ENCODE peak calls at places on chromosomes 16 and 17, in six cellular contexts. Q is GM23248; J is effector memory CD4-positive, alpha-beta T cell; Y is left lung; X is Peyer's patch; K is upper lobe of right lung. N is an unnamed sample.

GRCh38 chr17:76440722-76441362 is 12.1 kb downstream of the UBE2O start:
- DNase-seq in J (no peak), Q (no peak), X (no peak), Y (no peak), K (no peak), N (no peak)

GRCh38 chr17:50139950-50140885 is 10.3 kb upstream of the SAMD14 start:
- DNase-seq in K (peak; percentile 88), Y (peak; percentile 82), J (peak; percentile 73), X (peak; percentile 72), Q (peak; percentile 87), N (peak; percentile 79)

GRCh38 chr17:1153795-1154546 is 25.8 kb downstream of the ABR start:
- DNase-seq in X (no peak), Y (peak; percentile 54), Q (peak; percentile 90), J (no peak), K (peak; percentile 77), N (peak; percentile 48)

GRCh38 chr16:88907768-88908167 is 41.3 kb upstream of the PABPN1L start:
- DNase-seq in K (no peak), J (no peak), Y (no peak), Q (peak; percentile 51), X (no peak), N (no peak)

GRCh38 chr16:48535831-48536599 is 74.0 kb downstream of the N4BP1 start:
- DNase-seq in Q (peak; percentile 70), J (no peak), K (peak; percentile 76), X (no peak), Y (peak; percentile 85), N (peak; percentile 89)

GRCh38 chr17:61520897-61521296 is 68.7 kb downstream of the TBX4 start:
- DNase-seq in J (no peak), K (no peak), X (no peak), Q (no peak), Y (no peak), N (no peak)

GRCh38 chr17:38511126-38512108 is 83.2 kb downstream of the ARHGAP23 start:
- DNase-seq in Q (peak; percentile 78), Y (no peak), K (no peak), X (no peak), J (no peak), N (peak; percentile 60)

GRCh38 chr17:62968445-62968923 is 2.4 kb downstream of the TANC2 start:
- DNase-seq in Y (no peak), X (no peak), Q (peak; percentile 94), K (no peak), J (peak; percentile 38), N (peak; percentile 95)

GRCh38 chr17:72614871-72615626 is 477.4 kb downstream of the SLC39A11 start:
- DNase-seq in J (no peak), Y (no peak), Q (no peak), X (no peak), K (no peak), N (peak; percentile 47)

GRCh38 chr16:74650966-74651567 is 15.6 kb downstream of the RFWD3 start:
- DNase-seq in Q (peak; percentile 27), J (no peak), Y (no peak), K (no peak), X (no peak), N (peak; percentile 54)

GRCh38 chr16:20867585-20867984 is 32.6 kb downstream of the DCUN1D3 start:
- DNase-seq in K (no peak), Q (peak; percentile 68), J (no peak), Y (no peak), X (no peak), N (no peak)

GRCh38 chr17:74761419-74761818 is 13.0 kb downstream of the NHERF1 start:
- DNase-seq in Y (no peak), Q (no peak), K (no peak), X (no peak), J (no peak), N (no peak)

GRCh38 chr17:1375615-1376014 is 24.4 kb downstream of the YWHAE start:
- DNase-seq in Q (no peak), Y (no peak), J (no peak), K (no peak), X (no peak), N (no peak)

GRCh38 chr17:78568494-78569115 is 8.6 kb downstream of the DNAH17 start:
- DNase-seq in K (no peak), J (no peak), Q (peak; percentile 39), X (no peak), Y (no peak), N (peak; percentile 35)

GRCh38 chr16:2429771-2430663 is 770 bp downstream of the CCNF start:
- DNase-seq in K (no peak), X (no peak), J (no peak), Y (no peak), Q (peak; percentile 56), N (peak; percentile 67)

GRCh38 chr17:49486012-49486641 is 9.0 kb upstream of the NGFR start:
- DNase-seq in Y (no peak), Q (no peak), K (no peak), X (no peak), J (no peak), N (no peak)

GRCh38 chr16:76541062-76541461 is 263.9 kb downstream of the CNTNAP4 start:
- DNase-seq in X (no peak), K (no peak), Q (no peak), Y (no peak), J (no peak), N (no peak)

GRCh38 chr17:67902531-67903231 is 77.4 kb downstream of the BPTF start:
- DNase-seq in Q (no peak), K (no peak), J (no peak), X (no peak), Y (no peak), N (no peak)

GRCh38 chr16:4917117-4917516 is 19.8 kb downstream of the PPL start:
- DNase-seq in Q (peak; percentile 77), Y (no peak), X (no peak), J (no peak), K (no peak), N (peak; percentile 74)

GRCh38 chr17:41254861-41255260 is 323 bp upstream of the KRTAP9-9 start:
- DNase-seq in Q (peak; percentile 46), X (no peak), K (no peak), J (no peak), Y (no peak), N (no peak)

GRCh38 chr17:3886776-3887175 is 6.1 kb downstream of the CAMKK1 start:
- DNase-seq in X (peak; percentile 69), K (no peak), Y (peak; percentile 71), Q (no peak), J (no peak), N (no peak)

GRCh38 chr16:67451061-67451703 is 20.3 kb downstream of the HSD11B2 start:
- DNase-seq in X (no peak), K (no peak), Y (no peak), J (no peak), Q (no peak), N (no peak)

GRCh38 chr16:71885261-71885650 is 1.3 kb upstream of the ZNF821 start:
- DNase-seq in K (no peak), Q (peak; percentile 18), X (no peak), J (no peak), Y (peak; percentile 40), N (peak; percentile 5)

GRCh38 chr16:17312100-17312732 is 158.5 kb downstream of the XYLT1 start:
- DNase-seq in Y (no peak), K (no peak), J (no peak), X (no peak), Q (no peak), N (no peak)

GRCh38 chr17:35978346-35978745 is 3.0 kb downstream of the CCL16 start:
- DNase-seq in X (no peak), K (no peak), Q (no peak), Y (no peak), J (no peak), N (no peak)

GRCh38 chr17:20109121-20109520 is 100.0 kb downstream of the SPECC1 start:
- DNase-seq in J (no peak), Q (no peak), Y (no peak), K (no peak), X (no peak), N (no peak)

GRCh38 chr16:640614-641013 is 1.0 kb upstream of the MCRIP2 start:
- DNase-seq in K (no peak), X (no peak), J (no peak), Y (no peak), Q (no peak), N (no peak)

GRCh38 chr17:27339836-27340550 is 46.1 kb downstream of the WSB1 start:
- DNase-seq in J (no peak), Q (peak; percentile 46), Y (no peak), K (no peak), X (no peak), N (no peak)

GRCh38 chr17:12180644-12181261 is 160.1 kb downstream of the MAP2K4 start:
- DNase-seq in Q (peak; percentile 69), J (no peak), Y (no peak), K (no peak), X (no peak), N (peak; percentile 90)

GRCh38 chr16:72878301-72879269 is 169.3 kb downstream of the ZFHX3 start:
- DNase-seq in Y (no peak), Q (peak; percentile 8), X (no peak), K (no peak), J (no peak), N (peak; percentile 21)

GRCh38 chr17:2602597-2603017 is 9.2 kb downstream of the PAFAH1B1 start:
- DNase-seq in Y (no peak), X (no peak), Q (no peak), K (no peak), J (no peak), N (no peak)
- H3K4me1 ChIP-seq in Y (peaks cover 92% of the 10 kb centered on the region), X (no peaks in the 10 kb centered on the region), Q (peaks cover 25% of the 10 kb centered on the region), K (peaks cover 59% of the 10 kb centered on the region), J (peaks cover 23% of the 10 kb centered on the region), N (peaks cover 17% of the 10 kb centered on the region)

DNA sequence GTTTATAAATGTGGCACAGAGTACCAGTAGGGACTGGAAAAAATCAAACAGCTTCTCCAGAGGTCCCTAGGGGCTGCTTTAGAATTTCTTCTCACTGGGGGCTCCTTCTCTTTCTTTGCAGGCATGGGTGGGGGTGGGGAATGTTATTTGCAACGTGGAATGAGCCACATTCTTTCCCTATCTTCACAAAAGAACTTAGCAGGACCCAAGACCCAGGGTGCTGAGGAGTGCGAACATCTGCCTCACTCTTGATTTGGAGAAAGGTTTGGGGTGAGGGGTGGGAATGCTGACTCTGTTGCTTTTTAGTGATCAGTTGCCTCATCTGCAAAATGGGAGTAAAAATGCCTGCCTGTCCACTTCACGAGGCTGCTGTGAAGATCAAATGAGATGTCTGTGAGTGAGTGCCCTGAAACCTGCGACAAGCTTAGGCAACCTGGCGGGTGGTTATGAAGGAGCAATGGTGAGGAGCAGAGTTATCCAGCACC is 10.8 kb upstream of the PIPOX start:
- DNase-seq in Q (no peak), J (no peak), K (no peak), X (no peak), Y (no peak), N (no peak)
- H3K4me3 ChIP-seq in Q (no peak overlapping the region), J (no peak overlapping the region), K (no peak overlapping the region), X (no peak overlapping the region), Y (no peak overlapping the region), N (no peak overlapping the region)

GRCh38 chr17:60149691-60150582 is at the start of gene CA4:
- DNase-seq in Q (no peak), J (no peak), K (no peak), X (no peak), Y (no peak), N (no peak)
- H3K27me3 ChIP-seq in Q (peaks cover 38% of the 10 kb centered on the region), J (peaks cover 40% of the 10 kb centered on the region), K (peaks cover 50% of the 10 kb centered on the region), X (peaks cover 25% of the 10 kb centered on the region), Y (peaks cover 32% of the 10 kb centered on the region), N (peaks cover 58% of the 10 kb centered on the region)

DNA sequence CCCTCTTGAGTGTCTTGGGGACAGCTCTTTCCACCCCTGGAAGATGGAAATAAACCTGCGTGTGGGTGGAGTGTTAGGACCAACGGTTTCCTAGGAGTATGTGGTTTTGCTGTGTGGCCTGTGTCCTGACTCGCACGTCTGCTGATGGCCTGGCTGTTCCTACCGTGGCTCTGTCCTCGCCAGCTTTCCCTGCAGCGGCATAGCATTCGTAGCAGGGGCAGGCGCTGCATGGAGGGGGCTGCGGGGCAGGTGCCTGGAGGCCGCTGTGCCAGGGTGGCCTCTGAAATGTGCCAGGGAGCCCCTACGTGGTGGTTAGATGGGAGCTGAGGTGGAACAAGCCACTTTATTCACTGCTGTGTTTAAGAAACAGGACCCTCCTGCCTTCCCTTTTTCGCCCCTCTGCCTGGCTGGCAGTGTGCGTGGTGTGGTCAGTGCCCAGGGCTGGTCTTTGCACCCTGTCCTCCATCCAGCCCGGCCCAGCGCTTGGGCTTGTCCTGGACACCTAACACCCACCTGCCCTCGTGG is 10.6 kb downstream of the SLC16A3 start:
- DNase-seq in Q (peak; percentile 62), X (no peak), Y (no peak), K (no peak), J (no peak), N (no peak)
- H3K4me1 ChIP-seq in Q (peaks cover 39% of the 10 kb centered on the region), X (peaks cover 39% of the 10 kb centered on the region), Y (peaks cover 94% of the 10 kb centered on the region), K (peaks cover 76% of the 10 kb centered on the region), J (peaks cover 52% of the 10 kb centered on the region), N (peaks cover 38% of the 10 kb centered on the region)